ENCODE peak calls at places on chromosomes 12 and 14, in ten cellular contexts. One of them, this sample, is unnamed.

GRCh38 chr14:54893151-54893760 is 9.4 kb downstream of the GCH1 start:
- DNase-seq in CD8-positive, alpha-beta T cell: no peak
- DNase-seq in pancreas: no peak
- DNase-seq in colonic mucosa: no peak
- DNase-seq in brain microvascular endothelial cell: peak
- DNase-seq in breast epithelium: no peak
- DNase-seq in osteoblast: peak
- DNase-seq in Calu3: peak
- DNase-seq in left ventricle myocardium inferior: no peak
- DNase-seq in cardiac fibroblast: peak
- DNase-seq in this sample: peak

GRCh38 chr12:123813349-123813748 is 51.2 kb downstream of the DNAH10 start:
- DNase-seq in pancreas: no peak
- DNase-seq in osteoblast: no peak
- DNase-seq in Calu3: no peak
- DNase-seq in brain microvascular endothelial cell: no peak
- DNase-seq in breast epithelium: no peak
- DNase-seq in left ventricle myocardium inferior: no peak
- DNase-seq in CD8-positive, alpha-beta T cell: no peak
- DNase-seq in colonic mucosa: no peak
- DNase-seq in cardiac fibroblast: no peak
- DNase-seq in this sample: no peak

GRCh38 chr12:24822121-24822899 is 126.6 kb downstream of the BCAT1 start:
- DNase-seq in left ventricle myocardium inferior: no peak
- DNase-seq in CD8-positive, alpha-beta T cell: no peak
- DNase-seq in cardiac fibroblast: peak
- DNase-seq in pancreas: no peak
- DNase-seq in brain microvascular endothelial cell: peak
- DNase-seq in breast epithelium: no peak
- DNase-seq in colonic mucosa: no peak
- DNase-seq in osteoblast: no peak
- DNase-seq in Calu3: no peak
- DNase-seq in this sample: no peak

GRCh38 chr12:49953961-49954835 is 3.7 kb downstream of the AQP2 start:
- DNase-seq in colonic mucosa: no peak
- DNase-seq in pancreas: peak
- DNase-seq in Calu3: no peak
- DNase-seq in osteoblast: peak
- DNase-seq in left ventricle myocardium inferior: no peak
- DNase-seq in breast epithelium: no peak
- DNase-seq in brain microvascular endothelial cell: no peak
- DNase-seq in cardiac fibroblast: no peak
- DNase-seq in CD8-positive, alpha-beta T cell: no peak
- DNase-seq in this sample: no peak

GRCh38 chr14:49992901-49993335 is 100.0 kb downstream of the ARF6 start:
- DNase-seq in Calu3: no peak
- DNase-seq in colonic mucosa: no peak
- DNase-seq in breast epithelium: no peak
- DNase-seq in cardiac fibroblast: peak
- DNase-seq in osteoblast: no peak
- DNase-seq in CD8-positive, alpha-beta T cell: no peak
- DNase-seq in left ventricle myocardium inferior: no peak
- DNase-seq in pancreas: no peak
- DNase-seq in brain microvascular endothelial cell: peak
- DNase-seq in this sample: no peak

GRCh38 chr14:67609642-67610310 is 9.7 kb upstream of the PIGH start:
- DNase-seq in Calu3: no peak
- DNase-seq in left ventricle myocardium inferior: no peak
- DNase-seq in CD8-positive, alpha-beta T cell: no peak
- DNase-seq in colonic mucosa: no peak
- DNase-seq in brain microvascular endothelial cell: no peak
- DNase-seq in pancreas: no peak
- DNase-seq in breast epithelium: no peak
- DNase-seq in cardiac fibroblast: no peak
- DNase-seq in osteoblast: no peak
- DNase-seq in this sample: no peak

GRCh38 chr12:37545759-37546158 is 770.8 kb upstream of the ALG10B start:
- DNase-seq in brain microvascular endothelial cell: no peak
- DNase-seq in colonic mucosa: no peak
- DNase-seq in left ventricle myocardium inferior: no peak
- DNase-seq in cardiac fibroblast: no peak
- DNase-seq in CD8-positive, alpha-beta T cell: no peak
- DNase-seq in Calu3: no peak
- DNase-seq in pancreas: no peak
- DNase-seq in breast epithelium: no peak
- DNase-seq in osteoblast: no peak
- DNase-seq in this sample: no peak

GRCh38 chr12:26195641-26196423 is 459 bp downstream of the SSPN start:
- DNase-seq in pancreas: peak
- DNase-seq in osteoblast: peak
- DNase-seq in colonic mucosa: peak
- DNase-seq in CD8-positive, alpha-beta T cell: no peak
- DNase-seq in breast epithelium: peak
- DNase-seq in left ventricle myocardium inferior: peak
- DNase-seq in Calu3: peak
- DNase-seq in cardiac fibroblast: peak
- DNase-seq in brain microvascular endothelial cell: peak
- DNase-seq in this sample: peak

GRCh38 chr14:64566651-64567122 is 16.9 kb downstream of the PPP1R36 start:
- DNase-seq in pancreas: no peak
- DNase-seq in cardiac fibroblast: no peak
- DNase-seq in brain microvascular endothelial cell: no peak
- DNase-seq in CD8-positive, alpha-beta T cell: no peak
- DNase-seq in left ventricle myocardium inferior: no peak
- DNase-seq in osteoblast: no peak
- DNase-seq in colonic mucosa: no peak
- DNase-seq in breast epithelium: no peak
- DNase-seq in Calu3: no peak
- DNase-seq in this sample: no peak

GRCh38 chr12:89947437-89948265 is 239.0 kb upstream of the ATP2B1 start:
- DNase-seq in brain microvascular endothelial cell: peak
- DNase-seq in osteoblast: peak
- DNase-seq in left ventricle myocardium inferior: no peak
- DNase-seq in CD8-positive, alpha-beta T cell: no peak
- DNase-seq in Calu3: no peak
- DNase-seq in cardiac fibroblast: peak
- DNase-seq in breast epithelium: no peak
- DNase-seq in pancreas: no peak
- DNase-seq in colonic mucosa: no peak
- DNase-seq in this sample: no peak

GRCh38 chr12:52004042-52004648 is 2.6 kb upstream of the TAMALIN start:
- DNase-seq in breast epithelium: no peak
- DNase-seq in colonic mucosa: peak
- DNase-seq in CD8-positive, alpha-beta T cell: no peak
- DNase-seq in osteoblast: peak
- DNase-seq in cardiac fibroblast: peak
- DNase-seq in Calu3: peak
- DNase-seq in brain microvascular endothelial cell: peak
- DNase-seq in pancreas: peak
- DNase-seq in left ventricle myocardium inferior: no peak
- DNase-seq in this sample: peak

GRCh38 chr12:127389923-127390322 is 877.0 kb upstream of the TMEM132C start:
- DNase-seq in left ventricle myocardium inferior: no peak
- DNase-seq in CD8-positive, alpha-beta T cell: no peak
- DNase-seq in cardiac fibroblast: peak
- DNase-seq in osteoblast: no peak
- DNase-seq in pancreas: no peak
- DNase-seq in Calu3: peak
- DNase-seq in breast epithelium: no peak
- DNase-seq in brain microvascular endothelial cell: peak
- DNase-seq in colonic mucosa: no peak
- DNase-seq in this sample: peak

DNA sequence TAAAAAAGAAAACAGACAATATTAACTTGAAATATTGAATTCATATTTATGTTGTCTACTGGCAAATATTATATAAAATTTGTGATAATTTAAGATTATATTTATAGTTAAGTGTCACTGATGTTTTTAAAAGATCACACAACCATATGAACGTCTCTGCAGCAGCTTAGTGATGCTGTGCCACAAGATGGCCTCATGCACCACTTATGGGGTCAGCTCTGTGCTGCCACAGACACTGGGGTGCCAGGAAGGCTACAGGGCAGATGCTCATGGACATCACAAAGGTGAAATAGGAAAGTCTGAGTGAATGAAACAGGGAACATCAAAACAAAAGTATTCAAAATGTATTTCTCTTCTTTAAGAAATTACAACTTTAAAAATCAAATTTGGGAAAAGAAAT is 13.1 kb downstream of the ATXN3 start:
- DNase-seq in breast epithelium: no peak
- DNase-seq in pancreas: no peak
- DNase-seq in brain microvascular endothelial cell: no peak
- DNase-seq in colonic mucosa: no peak
- DNase-seq in CD8-positive, alpha-beta T cell: no peak
- DNase-seq in cardiac fibroblast: no peak
- DNase-seq in Calu3: no peak
- DNase-seq in osteoblast: no peak
- DNase-seq in left ventricle myocardium inferior: no peak
- DNase-seq in this sample: no peak
- TF ChIP-seq CTCF in breast epithelium: no peak
- TF ChIP-seq CTCF in pancreas: no peak
- TF ChIP-seq CTCF in brain microvascular endothelial cell: peak
- TF ChIP-seq CTCF in colonic mucosa: no peak
- TF ChIP-seq CTCF in CD8-positive, alpha-beta T cell: no peak
- TF ChIP-seq CTCF in cardiac fibroblast: no peak
- TF ChIP-seq CTCF in Calu3: no peak
- TF ChIP-seq CTCF in osteoblast: peak
- TF ChIP-seq CTCF in left ventricle myocardium inferior: peak
- TF ChIP-seq CTCF in this sample: no peak

DNA sequence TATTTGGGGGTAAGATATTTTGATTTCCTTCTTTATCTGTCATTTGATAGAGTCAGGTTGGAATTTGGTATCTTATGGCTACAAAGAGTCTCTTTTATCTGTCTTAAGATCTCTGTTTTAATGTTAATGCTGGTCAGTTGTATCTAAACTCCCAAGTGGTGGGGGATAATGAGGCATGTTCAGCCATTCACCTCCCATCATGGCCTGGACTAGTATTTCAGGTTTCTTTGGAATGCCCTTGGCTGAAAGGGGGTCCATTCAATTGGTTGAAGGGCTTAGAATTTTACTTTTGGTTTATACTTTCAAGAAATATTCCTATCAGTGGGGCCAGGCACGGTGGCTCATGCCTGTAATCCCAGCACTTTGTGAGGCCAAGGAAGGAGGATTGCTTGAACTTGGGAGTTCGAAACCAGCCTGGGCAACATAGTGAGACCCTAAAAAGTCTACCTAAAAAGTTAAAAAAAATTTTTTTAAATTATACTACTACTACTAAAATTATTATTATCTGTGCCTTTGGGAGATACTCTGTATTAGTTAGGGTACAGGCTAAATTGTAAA is 4.7 kb downstream of the DGLUCY start:
- DNase-seq in CD8-positive, alpha-beta T cell: no peak
- DNase-seq in left ventricle myocardium inferior: no peak
- DNase-seq in pancreas: no peak
- DNase-seq in cardiac fibroblast: no peak
- DNase-seq in osteoblast: no peak
- DNase-seq in colonic mucosa: no peak
- DNase-seq in Calu3: no peak
- DNase-seq in breast epithelium: no peak
- DNase-seq in brain microvascular endothelial cell: no peak
- DNase-seq in this sample: no peak
- TF ChIP-seq CTCF in CD8-positive, alpha-beta T cell: no peak
- TF ChIP-seq CTCF in left ventricle myocardium inferior: no peak
- TF ChIP-seq CTCF in pancreas: no peak
- TF ChIP-seq CTCF in cardiac fibroblast: no peak
- TF ChIP-seq CTCF in osteoblast: no peak
- TF ChIP-seq CTCF in colonic mucosa: no peak
- TF ChIP-seq CTCF in Calu3: no peak
- TF ChIP-seq CTCF in breast epithelium: no peak
- TF ChIP-seq CTCF in brain microvascular endothelial cell: no peak
- TF ChIP-seq CTCF in this sample: no peak

DNA sequence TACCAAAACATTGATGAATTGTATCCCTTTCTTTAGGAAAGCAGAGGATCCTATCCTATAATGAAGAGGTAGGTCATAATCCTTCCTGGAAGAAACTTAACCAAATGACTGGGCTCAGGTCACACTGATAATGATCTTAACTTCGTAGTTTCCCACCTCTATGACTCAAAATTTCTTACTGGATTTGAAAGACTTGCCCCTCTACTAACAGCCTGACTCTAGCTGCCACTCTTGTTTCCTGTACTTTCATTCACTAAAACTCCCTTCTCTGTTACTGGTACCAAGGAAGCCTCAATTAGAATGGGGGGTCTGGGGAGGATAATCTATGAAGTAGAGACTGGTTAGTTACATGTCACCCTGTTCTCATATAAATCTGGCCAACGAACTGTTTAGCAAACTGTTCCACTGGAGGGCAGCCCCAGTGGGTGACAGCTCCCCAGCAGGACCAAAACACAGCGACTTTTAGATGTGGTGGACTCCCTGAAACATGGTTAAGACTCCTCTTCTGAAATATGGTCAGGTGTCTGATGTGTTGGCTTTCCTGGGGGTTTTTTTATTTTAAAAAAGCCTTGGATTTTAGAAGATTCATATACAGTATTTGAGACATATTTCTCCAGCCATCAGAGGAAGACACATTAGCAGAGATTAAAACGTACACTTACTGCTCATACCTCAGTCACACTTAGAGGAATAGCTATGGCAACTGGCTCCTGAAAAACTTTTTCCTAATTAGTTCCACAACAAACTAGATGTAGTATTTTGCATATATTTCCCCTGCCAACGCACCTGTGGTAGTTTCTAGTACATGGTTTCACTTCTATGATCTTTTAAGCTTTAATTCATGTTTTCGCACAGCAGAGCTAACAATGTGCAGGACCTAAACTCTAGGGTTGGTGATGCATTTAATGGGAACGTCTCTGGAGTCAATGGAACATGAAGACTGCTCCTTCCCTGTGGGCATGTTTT is 72.3 kb downstream of the ACADS start:
- DNase-seq in breast epithelium: no peak
- DNase-seq in left ventricle myocardium inferior: no peak
- DNase-seq in brain microvascular endothelial cell: no peak
- DNase-seq in pancreas: no peak
- DNase-seq in osteoblast: no peak
- DNase-seq in cardiac fibroblast: no peak
- DNase-seq in CD8-positive, alpha-beta T cell: no peak
- DNase-seq in Calu3: no peak
- DNase-seq in colonic mucosa: no peak
- DNase-seq in this sample: no peak
- TF ChIP-seq CTCF in breast epithelium: no peak
- TF ChIP-seq CTCF in left ventricle myocardium inferior: no peak
- TF ChIP-seq CTCF in brain microvascular endothelial cell: no peak
- TF ChIP-seq CTCF in pancreas: no peak
- TF ChIP-seq CTCF in osteoblast: no peak
- TF ChIP-seq CTCF in cardiac fibroblast: no peak
- TF ChIP-seq CTCF in CD8-positive, alpha-beta T cell: no peak
- TF ChIP-seq CTCF in Calu3: no peak
- TF ChIP-seq CTCF in colonic mucosa: no peak
- TF ChIP-seq CTCF in this sample: no peak

DNA sequence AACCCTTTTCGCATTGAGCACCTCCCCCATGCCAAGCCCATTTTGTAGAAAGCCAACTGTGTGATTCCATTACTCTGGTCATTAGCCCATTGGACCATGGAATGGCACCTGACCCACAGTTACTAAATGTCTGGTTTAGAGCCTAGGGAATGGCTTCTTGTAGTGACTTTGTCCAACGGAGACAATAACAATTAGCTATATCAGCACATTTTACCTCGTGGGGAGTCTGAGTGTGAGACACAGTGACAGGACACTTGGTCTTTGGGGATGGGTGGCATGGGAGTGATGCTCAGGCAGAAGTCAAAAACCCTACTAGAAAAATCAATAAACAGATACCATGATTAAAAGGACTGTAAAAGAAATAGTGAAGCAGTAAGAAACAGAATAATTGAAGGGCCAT is 10.4 kb downstream of the SLC10A1 start:
- DNase-seq in breast epithelium: no peak
- DNase-seq in CD8-positive, alpha-beta T cell: no peak
- DNase-seq in left ventricle myocardium inferior: no peak
- DNase-seq in colonic mucosa: no peak
- DNase-seq in cardiac fibroblast: no peak
- DNase-seq in Calu3: no peak
- DNase-seq in osteoblast: no peak
- DNase-seq in pancreas: no peak
- DNase-seq in brain microvascular endothelial cell: no peak
- DNase-seq in this sample: no peak
- TF ChIP-seq CTCF in breast epithelium: no peak
- TF ChIP-seq CTCF in CD8-positive, alpha-beta T cell: no peak
- TF ChIP-seq CTCF in left ventricle myocardium inferior: no peak
- TF ChIP-seq CTCF in colonic mucosa: no peak
- TF ChIP-seq CTCF in cardiac fibroblast: no peak
- TF ChIP-seq CTCF in Calu3: no peak
- TF ChIP-seq CTCF in osteoblast: no peak
- TF ChIP-seq CTCF in pancreas: no peak
- TF ChIP-seq CTCF in brain microvascular endothelial cell: no peak
- TF ChIP-seq CTCF in this sample: no peak